ENCODE peak calls at places on chromosomes 2 and 18, in five cellular contexts. L, Q, U, P and Y are unnamed samples.

GRCh38 chr18:58363767-58364540 is 264.9 kb downstream of the ALPK2 start:
- DNase-seq in L (no peak), Q (no peak), U (no peak), P (no peak), Y (no peak)

GRCh38 chr2:57022496-57022895 is 838.7 kb downstream of the CCDC85A start:
- DNase-seq in L (no peak), Q (no peak), U (no peak), P (no peak), Y (no peak)

GRCh38 chr2:207394812-207395534 is 134.8 kb upstream of the CREB1 start:
- DNase-seq in L (no peak), Q (no peak), U (no peak), P (no peak), Y (no peak)

GRCh38 chr2:177264539-177265385 is at the start of gene NFE2L2:
- DNase-seq in L (peak; percentile 95), Q (peak; percentile 95), U (peak; percentile 96), P (peak; percentile 94), Y (peak; percentile 89)

GRCh38 chr2:37615808-37616673 is 55.4 kb downstream of the CDC42EP3 start:
- DNase-seq in L (no peak), Q (peak; percentile 47), U (no peak), P (peak; percentile 45), Y (no peak)

GRCh38 chr2:97706112-97706511 is 7.3 kb upstream of the ZAP70 start:
- DNase-seq in L (no peak), Q (no peak), U (no peak), P (no peak), Y (no peak)

GRCh38 chr2:96887419-96888081 is 17.7 kb upstream of the SEMA4C start:
- DNase-seq in L (no peak), Q (no peak), U (no peak), P (no peak), Y (no peak)

GRCh38 chr2:205766765-205767359 is 84.6 kb downstream of the NRP2 start:
- DNase-seq in L (peak; percentile 75), Q (peak; percentile 68), U (no peak), P (peak; percentile 75), Y (no peak)

GRCh38 chr2:233481368-233482142 is 85.0 kb downstream of the USP40 start:
- DNase-seq in L (no peak), Q (no peak), U (no peak), P (peak; percentile 66), Y (no peak)

GRCh38 chr2:222993920-222994650 is 57.9 kb upstream of the KCNE4 start:
- DNase-seq in L (peak; percentile 47), Q (peak; percentile 73), U (peak; percentile 86), P (peak; percentile 82), Y (no peak)

GRCh38 chr2:124810132-124810531 is 785.0 kb downstream of the CNTNAP5 start:
- DNase-seq in L (peak; percentile 9), Q (peak; percentile 52), U (no peak), P (no peak), Y (no peak)

GRCh38 chr2:5315512-5315911 is 376.7 kb upstream of the SOX11 start:
- DNase-seq in L (peak; percentile 36), Q (no peak), U (no peak), P (no peak), Y (no peak)

GRCh38 chr2:222404126-222404891 is 20.0 kb upstream of the SGPP2 start:
- DNase-seq in L (no peak), Q (peak; percentile 10), U (no peak), P (no peak), Y (no peak)

GRCh38 chr2:60675309-60675708 is 80.8 kb upstream of the PAPOLG start:
- DNase-seq in L (peak; percentile 16), Q (no peak), U (no peak), P (no peak), Y (no peak)

GRCh38 chr2:133379159-133379558 is 189.1 kb downstream of the NCKAP5 start:
- DNase-seq in L (peak; percentile 15), Q (no peak), U (no peak), P (no peak), Y (no peak)

GRCh38 chr2:148874868-148875341 is at the start of gene KIF5C:
- DNase-seq in L (peak; percentile 96), Q (peak; percentile 84), U (peak; percentile 80), P (peak; percentile 83), Y (peak; percentile 78)

GRCh38 chr2:41779873-41780272 is 267.9 kb upstream of the PKDCC start:
- DNase-seq in L (no peak), Q (no peak), U (no peak), P (no peak), Y (no peak)

GRCh38 chr18:58569490-58569911 is 59.4 kb downstream of the ALPK2 start:
- DNase-seq in L (no peak), Q (no peak), U (no peak), P (no peak), Y (no peak)

GRCh38 chr18:54774423-54774822 is 53.9 kb upstream of the RAB27B start:
- DNase-seq in L (no peak), Q (no peak), U (no peak), P (no peak), Y (no peak)

GRCh38 chr2:240879105-240879504 is 10.5 kb downstream of the AGXT start:
- DNase-seq in L (no peak), Q (no peak), U (peak; percentile 44), P (no peak), Y (no peak)

GRCh38 chr18:48011926-48012469 is 81.5 kb upstream of the SMAD2 start:
- DNase-seq in L (no peak), Q (no peak), U (no peak), P (no peak), Y (no peak)

GRCh38 chr2:18630941-18631340 is 41.6 kb upstream of the NT5C1B start:
- DNase-seq in L (no peak), Q (no peak), U (no peak), P (no peak), Y (no peak)

GRCh38 chr2:188478724-188479123 is 187.1 kb downstream of the GULP1 start:
- DNase-seq in L (no peak), Q (no peak), U (no peak), P (no peak), Y (no peak)

GRCh38 chr2:62410926-62411456 is 95.0 kb downstream of the TMEM17 start:
- DNase-seq in L (no peak), Q (no peak), U (no peak), P (no peak), Y (no peak)

GRCh38 chr2:212523756-212524155 is 14.8 kb downstream of the ERBB4 start:
- DNase-seq in L (no peak), Q (no peak), U (no peak), P (no peak), Y (no peak)

GRCh38 chr2:138356178-138356577 is 145.4 kb upstream of the SPOPL start:
- DNase-seq in L (no peak), Q (no peak), U (no peak), P (no peak), Y (peak; percentile 19)

GRCh38 chr2:140580799-140581198 is 1550.0 kb downstream of the LRP1B start:
- DNase-seq in L (peak; percentile 6), Q (no peak), U (no peak), P (no peak), Y (no peak)

GRCh38 chr18:39647627-39648502 is 2082.3 kb upstream of the CELF4 start:
- DNase-seq in L (no peak), Q (no peak), U (no peak), P (no peak), Y (no peak)

GRCh38 chr2:66940082-66940481 is 457.1 kb upstream of the ETAA1 start:
- DNase-seq in L (no peak), Q (no peak), U (no peak), P (no peak), Y (no peak)

DNA sequence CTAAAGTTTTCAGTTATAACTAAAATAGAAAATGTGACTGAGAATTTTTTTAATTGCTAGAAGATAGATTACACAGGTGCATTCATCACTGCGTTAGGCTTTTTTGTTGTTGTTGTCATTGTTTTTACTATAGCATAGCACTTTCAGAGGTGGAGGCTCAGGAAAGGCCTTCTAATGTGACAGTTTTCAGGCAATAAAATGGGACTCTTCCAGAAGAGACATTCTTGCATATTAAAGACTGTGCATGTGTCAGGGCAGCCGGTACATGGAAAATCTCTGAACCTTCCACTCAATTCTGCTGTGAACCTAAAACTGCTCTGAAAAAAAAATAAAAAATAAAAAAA is 175.2 kb downstream of the METTL4 start:
- DNase-seq in L (no peak), Q (no peak), U (no peak), P (no peak), Y (no peak)
- TF ChIP-seq POLR2AphosphoS5 in L (no peak), Q (no peak), U (no peak), P (no peak), Y (no peak)

DNA sequence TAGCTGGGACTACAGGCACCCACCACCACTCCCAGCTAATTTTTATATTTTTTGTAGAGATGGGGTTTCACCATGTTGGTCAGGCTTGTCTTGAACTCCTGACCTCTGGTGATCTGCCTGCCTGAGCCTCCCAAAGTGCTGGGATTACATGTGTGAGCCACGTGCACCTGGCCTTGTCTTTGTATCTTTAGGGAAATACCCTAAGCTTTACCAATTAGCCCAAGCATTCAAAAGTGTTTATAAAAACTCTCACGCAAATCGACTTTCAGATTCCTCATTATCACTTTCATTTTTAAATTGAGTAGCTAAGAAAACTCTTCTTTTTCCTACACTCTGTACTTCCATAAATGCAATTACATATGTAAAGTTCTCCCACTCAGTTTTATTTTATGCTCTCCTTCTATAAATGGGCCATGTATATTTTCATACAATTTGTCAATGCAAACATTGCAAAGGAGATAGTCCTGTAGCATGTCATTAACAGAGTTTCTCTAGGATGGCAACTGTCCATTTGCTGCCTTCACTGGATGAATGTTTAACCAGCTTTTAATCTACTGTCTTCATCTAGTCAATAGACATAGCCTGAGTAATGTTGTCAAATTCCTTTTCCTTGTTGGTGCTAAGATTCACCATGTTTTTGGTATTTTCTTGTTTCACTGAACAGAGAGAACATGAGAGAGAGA is 326.1 kb upstream of the LRATD1 start:
- DNase-seq in L (no peak), Q (no peak), U (no peak), P (no peak), Y (no peak)
- TF ChIP-seq CTCF in L (no peak), Q (no peak), U (no peak), P (no peak), Y (no peak)

GRCh38 chr2:27194538-27195354 is 17.1 kb upstream of the ATRAID start:
- DNase-seq in L (no peak), Q (no peak), U (no peak), P (no peak), Y (no peak)
- TF ChIP-seq POLR2AphosphoS5 in L (no peak), Q (no peak), U (no peak), P (no peak), Y (no peak)

GRCh38 chr18:57243624-57244179 is 96.8 kb downstream of the BOD1L2 start:
- DNase-seq in L (no peak), Q (no peak), U (no peak), P (no peak), Y (no peak)
- TF ChIP-seq CTCF in L (no peak), Q (no peak), U (no peak), P (no peak), Y (no peak)

GRCh38 chr2:24558781-24559540 is 67.9 kb downstream of the NCOA1 start:
- DNase-seq in L (no peak), Q (no peak), U (no peak), P (no peak), Y (no peak)

GRCh38 chr2:24565537-24565936 is 74.5 kb downstream of the NCOA1 start:
- DNase-seq in L (no peak), Q (no peak), U (no peak), P (no peak), Y (no peak)

GRCh38 chr2:24559714-24560113 is 68.7 kb downstream of the NCOA1 start:
- DNase-seq in L (no peak), Q (no peak), U (no peak), P (no peak), Y (no peak)
- TF ChIP-seq POLR2AphosphoS5 in L (no peak), Q (no peak), U (no peak), P (no peak), Y (no peak)